ENCODE peak calls at places on chromosomes 2 and 18, in nine cellular contexts. One of them, this sample, is unnamed.

GRCh38 chr18:9321709-9322108 is 12.9 kb upstream of the TWSG1 start:
- DNase-seq in AG04450: no peak
- DNase-seq in astrocyte of the spinal cord: no peak
- DNase-seq in thyroid gland: no peak
- DNase-seq in heart left ventricle: no peak
- DNase-seq in GM06990: no peak
- DNase-seq in brain microvascular endothelial cell: no peak
- DNase-seq in dorsolateral prefrontal cortex: no peak
- DNase-seq in AG09309: no peak
- DNase-seq in this sample: no peak

GRCh38 chr2:133836691-133837090 is 268.4 kb upstream of the NCKAP5 start:
- DNase-seq in AG04450: no peak
- DNase-seq in astrocyte of the spinal cord: peak
- DNase-seq in thyroid gland: no peak
- DNase-seq in heart left ventricle: no peak
- DNase-seq in GM06990: no peak
- DNase-seq in brain microvascular endothelial cell: no peak
- DNase-seq in dorsolateral prefrontal cortex: no peak
- DNase-seq in AG09309: no peak
- DNase-seq in this sample: peak

GRCh38 chr2:156687126-156687525 is 250.9 kb downstream of the GPD2 start:
- DNase-seq in AG04450: no peak
- DNase-seq in astrocyte of the spinal cord: no peak
- DNase-seq in thyroid gland: no peak
- DNase-seq in heart left ventricle: no peak
- DNase-seq in GM06990: no peak
- DNase-seq in brain microvascular endothelial cell: no peak
- DNase-seq in dorsolateral prefrontal cortex: no peak
- DNase-seq in AG09309: no peak
- DNase-seq in this sample: no peak

GRCh38 chr2:85902496-85902895 is 13.7 kb upstream of the ST3GAL5 start:
- DNase-seq in AG04450: no peak
- DNase-seq in astrocyte of the spinal cord: peak
- DNase-seq in thyroid gland: no peak
- DNase-seq in heart left ventricle: no peak
- DNase-seq in GM06990: no peak
- DNase-seq in brain microvascular endothelial cell: peak
- DNase-seq in dorsolateral prefrontal cortex: no peak
- DNase-seq in AG09309: no peak
- DNase-seq in this sample: no peak

GRCh38 chr2:102226612-102227351 is 40.0 kb downstream of the IL1RL2 start:
- DNase-seq in AG04450: no peak
- DNase-seq in astrocyte of the spinal cord: peak
- DNase-seq in thyroid gland: no peak
- DNase-seq in heart left ventricle: no peak
- DNase-seq in GM06990: no peak
- DNase-seq in brain microvascular endothelial cell: no peak
- DNase-seq in dorsolateral prefrontal cortex: no peak
- DNase-seq in AG09309: no peak
- DNase-seq in this sample: no peak

GRCh38 chr18:74378179-74378682 is 62.6 kb downstream of the C18orf63 start:
- DNase-seq in AG04450: no peak
- DNase-seq in astrocyte of the spinal cord: no peak
- DNase-seq in thyroid gland: no peak
- DNase-seq in heart left ventricle: no peak
- DNase-seq in GM06990: no peak
- DNase-seq in brain microvascular endothelial cell: no peak
- DNase-seq in dorsolateral prefrontal cortex: no peak
- DNase-seq in AG09309: no peak
- DNase-seq in this sample: no peak

GRCh38 chr2:174846941-174847938 is 83.0 kb upstream of the CHRNA1 start:
- DNase-seq in AG04450: peak
- DNase-seq in astrocyte of the spinal cord: peak
- DNase-seq in thyroid gland: no peak
- DNase-seq in heart left ventricle: peak
- DNase-seq in GM06990: no peak
- DNase-seq in brain microvascular endothelial cell: peak
- DNase-seq in dorsolateral prefrontal cortex: no peak
- DNase-seq in AG09309: peak
- DNase-seq in this sample: no peak

GRCh38 chr2:83051538-83052192 is 1407.4 kb downstream of the SUCLG1 start:
- DNase-seq in AG04450: no peak
- DNase-seq in astrocyte of the spinal cord: no peak
- DNase-seq in thyroid gland: no peak
- DNase-seq in heart left ventricle: no peak
- DNase-seq in GM06990: no peak
- DNase-seq in brain microvascular endothelial cell: no peak
- DNase-seq in dorsolateral prefrontal cortex: no peak
- DNase-seq in AG09309: no peak
- DNase-seq in this sample: no peak

GRCh38 chr2:69177063-69177771 is 164.2 kb downstream of the ANTXR1 start:
- DNase-seq in AG04450: peak
- DNase-seq in astrocyte of the spinal cord: peak
- DNase-seq in thyroid gland: no peak
- DNase-seq in heart left ventricle: peak
- DNase-seq in GM06990: no peak
- DNase-seq in brain microvascular endothelial cell: peak
- DNase-seq in dorsolateral prefrontal cortex: no peak
- DNase-seq in AG09309: peak
- DNase-seq in this sample: no peak

GRCh38 chr18:23640023-23640422 is 22.7 kb downstream of the ANKRD29 start:
- DNase-seq in AG04450: no peak
- DNase-seq in astrocyte of the spinal cord: no peak
- DNase-seq in thyroid gland: no peak
- DNase-seq in heart left ventricle: no peak
- DNase-seq in GM06990: no peak
- DNase-seq in brain microvascular endothelial cell: no peak
- DNase-seq in dorsolateral prefrontal cortex: no peak
- DNase-seq in AG09309: no peak
- DNase-seq in this sample: no peak
- TF ChIP-seq CTCF in AG04450: no peak
- TF ChIP-seq CTCF in astrocyte of the spinal cord: peak
- TF ChIP-seq CTCF in thyroid gland: no peak
- TF ChIP-seq CTCF in heart left ventricle: no peak
- TF ChIP-seq CTCF in GM06990: no peak
- TF ChIP-seq CTCF in brain microvascular endothelial cell: peak
- TF ChIP-seq CTCF in dorsolateral prefrontal cortex: no peak
- TF ChIP-seq CTCF in AG09309: no peak
- TF ChIP-seq CTCF in this sample: peak

GRCh38 chr2:71685941-71686611 is 232.7 kb downstream of the DYSF start:
- DNase-seq in AG04450: no peak
- DNase-seq in astrocyte of the spinal cord: no peak
- DNase-seq in thyroid gland: no peak
- DNase-seq in heart left ventricle: no peak
- DNase-seq in GM06990: no peak
- DNase-seq in brain microvascular endothelial cell: no peak
- DNase-seq in dorsolateral prefrontal cortex: peak
- DNase-seq in AG09309: no peak
- DNase-seq in this sample: no peak
- TF ChIP-seq CTCF in AG04450: no peak
- TF ChIP-seq CTCF in astrocyte of the spinal cord: no peak
- TF ChIP-seq CTCF in thyroid gland: no peak
- TF ChIP-seq CTCF in heart left ventricle: no peak
- TF ChIP-seq CTCF in GM06990: no peak
- TF ChIP-seq CTCF in brain microvascular endothelial cell: no peak
- TF ChIP-seq CTCF in dorsolateral prefrontal cortex: no peak
- TF ChIP-seq CTCF in AG09309: no peak
- TF ChIP-seq CTCF in this sample: no peak

GRCh38 chr18:37163119-37163518 is 334.2 kb downstream of the KIAA1328 start:
- DNase-seq in AG04450: no peak
- DNase-seq in astrocyte of the spinal cord: no peak
- DNase-seq in thyroid gland: no peak
- DNase-seq in heart left ventricle: no peak
- DNase-seq in GM06990: no peak
- DNase-seq in brain microvascular endothelial cell: no peak
- DNase-seq in dorsolateral prefrontal cortex: no peak
- DNase-seq in AG09309: no peak
- DNase-seq in this sample: no peak

GRCh38 chr18:37156330-37156942 is 327.5 kb downstream of the KIAA1328 start:
- DNase-seq in AG04450: no peak
- DNase-seq in astrocyte of the spinal cord: no peak
- DNase-seq in thyroid gland: no peak
- DNase-seq in heart left ventricle: no peak
- DNase-seq in GM06990: no peak
- DNase-seq in brain microvascular endothelial cell: no peak
- DNase-seq in dorsolateral prefrontal cortex: no peak
- DNase-seq in AG09309: no peak
- DNase-seq in this sample: no peak

GRCh38 chr18:37161491-37161890 is 332.6 kb downstream of the KIAA1328 start:
- DNase-seq in AG04450: no peak
- DNase-seq in astrocyte of the spinal cord: no peak
- DNase-seq in thyroid gland: no peak
- DNase-seq in heart left ventricle: no peak
- DNase-seq in GM06990: no peak
- DNase-seq in brain microvascular endothelial cell: no peak
- DNase-seq in dorsolateral prefrontal cortex: no peak
- DNase-seq in AG09309: no peak
- DNase-seq in this sample: no peak

DNA sequence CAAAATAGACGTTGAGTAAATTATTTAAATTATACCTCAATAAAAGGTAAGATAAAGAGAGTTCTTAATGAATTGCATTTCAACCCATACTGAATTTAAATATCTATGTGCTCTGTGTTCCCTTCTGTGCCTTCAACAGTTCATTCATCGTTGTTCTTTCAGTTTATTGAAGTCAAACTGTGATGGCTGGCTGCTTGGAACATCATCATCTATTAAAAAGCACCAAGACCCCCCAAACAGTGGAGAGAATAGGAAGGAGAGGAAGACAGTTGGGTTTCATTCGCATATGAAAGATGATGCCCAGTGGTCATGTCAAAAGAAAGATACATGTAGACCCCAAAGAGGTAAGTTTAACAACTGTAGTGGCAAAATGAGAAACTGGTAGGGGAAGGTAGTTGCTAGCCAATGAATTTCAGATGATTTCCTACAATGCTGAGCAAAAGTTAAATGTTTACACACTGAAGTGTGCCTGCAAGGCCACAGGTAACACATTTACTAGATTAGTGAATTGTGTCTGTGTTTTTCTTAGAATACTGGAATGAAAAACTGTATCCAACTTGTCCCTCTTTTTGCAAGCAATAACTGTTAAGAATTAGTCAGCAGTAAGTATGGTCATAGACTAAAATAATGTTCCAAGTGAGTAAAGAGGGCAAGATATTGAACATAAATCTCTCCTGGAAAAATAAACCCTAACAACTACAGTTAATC is 331.3 kb downstream of the KIAA1328 start:
- DNase-seq in AG04450: no peak
- DNase-seq in astrocyte of the spinal cord: peak
- DNase-seq in thyroid gland: no peak
- DNase-seq in heart left ventricle: no peak
- DNase-seq in GM06990: no peak
- DNase-seq in brain microvascular endothelial cell: no peak
- DNase-seq in dorsolateral prefrontal cortex: no peak
- DNase-seq in AG09309: no peak
- DNase-seq in this sample: no peak
- TF ChIP-seq CTCF in AG04450: no peak
- TF ChIP-seq CTCF in astrocyte of the spinal cord: no peak
- TF ChIP-seq CTCF in thyroid gland: no peak
- TF ChIP-seq CTCF in heart left ventricle: no peak
- TF ChIP-seq CTCF in GM06990: no peak
- TF ChIP-seq CTCF in brain microvascular endothelial cell: no peak
- TF ChIP-seq CTCF in dorsolateral prefrontal cortex: no peak
- TF ChIP-seq CTCF in AG09309: no peak
- TF ChIP-seq CTCF in this sample: no peak

GRCh38 chr2:79103199-79103598 is 15.4 kb upstream of the REG1B start:
- DNase-seq in AG04450: no peak
- DNase-seq in astrocyte of the spinal cord: no peak
- DNase-seq in thyroid gland: no peak
- DNase-seq in heart left ventricle: no peak
- DNase-seq in GM06990: no peak
- DNase-seq in brain microvascular endothelial cell: no peak
- DNase-seq in dorsolateral prefrontal cortex: no peak
- DNase-seq in AG09309: no peak
- DNase-seq in this sample: no peak

GRCh38 chr2:79100301-79100700 is 12.5 kb upstream of the REG1B start:
- DNase-seq in AG04450: no peak
- DNase-seq in astrocyte of the spinal cord: no peak
- DNase-seq in thyroid gland: no peak
- DNase-seq in heart left ventricle: no peak
- DNase-seq in GM06990: no peak
- DNase-seq in brain microvascular endothelial cell: no peak
- DNase-seq in dorsolateral prefrontal cortex: no peak
- DNase-seq in AG09309: no peak
- DNase-seq in this sample: no peak

GRCh38 chr2:79101024-79101423 is 13.2 kb upstream of the REG1B start:
- DNase-seq in AG04450: no peak
- DNase-seq in astrocyte of the spinal cord: no peak
- DNase-seq in thyroid gland: no peak
- DNase-seq in heart left ventricle: no peak
- DNase-seq in GM06990: no peak
- DNase-seq in brain microvascular endothelial cell: no peak
- DNase-seq in dorsolateral prefrontal cortex: no peak
- DNase-seq in AG09309: no peak
- DNase-seq in this sample: no peak

DNA sequence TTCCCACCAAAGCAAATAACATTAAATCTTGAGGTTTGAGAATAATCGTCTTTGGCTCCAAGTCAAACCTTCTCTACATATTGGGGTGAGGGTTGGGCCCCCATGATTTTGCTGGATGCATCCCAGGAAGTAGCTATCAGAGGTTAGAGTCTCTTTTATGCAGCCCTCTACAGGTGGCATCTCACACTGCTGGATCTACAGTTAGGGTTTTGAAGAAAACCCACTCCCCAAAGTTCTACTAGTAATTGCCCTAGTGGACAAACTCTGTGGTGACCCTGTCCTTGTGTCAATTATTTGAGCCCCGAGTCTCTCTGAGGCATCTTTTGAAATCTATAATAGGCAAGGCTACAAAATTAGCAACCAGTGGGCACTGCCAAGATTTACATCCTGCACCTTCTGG is 15.0 kb upstream of the REG1A start:
- DNase-seq in AG04450: no peak
- DNase-seq in astrocyte of the spinal cord: no peak
- DNase-seq in thyroid gland: no peak
- DNase-seq in heart left ventricle: no peak
- DNase-seq in GM06990: no peak
- DNase-seq in brain microvascular endothelial cell: no peak
- DNase-seq in dorsolateral prefrontal cortex: no peak
- DNase-seq in AG09309: no peak
- DNase-seq in this sample: no peak
- TF ChIP-seq CTCF in AG04450: no peak
- TF ChIP-seq CTCF in astrocyte of the spinal cord: no peak
- TF ChIP-seq CTCF in thyroid gland: no peak
- TF ChIP-seq CTCF in heart left ventricle: no peak
- TF ChIP-seq CTCF in GM06990: no peak
- TF ChIP-seq CTCF in brain microvascular endothelial cell: no peak
- TF ChIP-seq CTCF in dorsolateral prefrontal cortex: no peak
- TF ChIP-seq CTCF in AG09309: no peak
- TF ChIP-seq CTCF in this sample: no peak